ENCODE peak calls at places on chromosomes 1 and 21, in five cellular contexts. One of them, this sample, is unnamed.

GRCh38 chr1:232335261-232335660 is 294.7 kb downstream of the SIPA1L2 start:
- ATAC-seq in activated naive CD8-positive, alpha-beta T cell treated with anti-CD3 and anti-CD28 coated beads, Interleukin-2, amount 50 U/mL, for 24 hours: peak
- ATAC-seq in right lobe of liver: no peak
- ATAC-seq in pancreas: no peak
- ATAC-seq in upper lobe of right lung: no peak
- ATAC-seq in this sample: no peak

GRCh38 chr1:16139473-16139962 is 16.4 kb downstream of the EPHA2 start:
- ATAC-seq in activated naive CD8-positive, alpha-beta T cell treated with anti-CD3 and anti-CD28 coated beads, Interleukin-2, amount 50 U/mL, for 24 hours: peak
- ATAC-seq in pancreas: no peak
- ATAC-seq in right lobe of liver: no peak
- ATAC-seq in upper lobe of right lung: no peak
- ATAC-seq in this sample: no peak

GRCh38 chr1:158248122-158248521 is 6.1 kb upstream of the CD1A start:
- ATAC-seq in activated naive CD8-positive, alpha-beta T cell treated with anti-CD3 and anti-CD28 coated beads, Interleukin-2, amount 50 U/mL, for 24 hours: peak
- ATAC-seq in pancreas: peak
- ATAC-seq in upper lobe of right lung: peak
- ATAC-seq in right lobe of liver: peak
- ATAC-seq in this sample: peak

GRCh38 chr1:6065093-6065878 is 19.6 kb downstream of the KCNAB2 start:
- ATAC-seq in activated naive CD8-positive, alpha-beta T cell treated with anti-CD3 and anti-CD28 coated beads, Interleukin-2, amount 50 U/mL, for 24 hours: no peak
- ATAC-seq in pancreas: no peak
- ATAC-seq in right lobe of liver: no peak
- ATAC-seq in upper lobe of right lung: no peak
- ATAC-seq in this sample: no peak

GRCh38 chr1:15027515-15027948 is 126.0 kb upstream of the TMEM51 start:
- ATAC-seq in activated naive CD8-positive, alpha-beta T cell treated with anti-CD3 and anti-CD28 coated beads, Interleukin-2, amount 50 U/mL, for 24 hours: no peak
- ATAC-seq in right lobe of liver: peak
- ATAC-seq in pancreas: peak
- ATAC-seq in upper lobe of right lung: peak
- ATAC-seq in this sample: no peak

GRCh38 chr21:32570456-32570855 is 14.9 kb downstream of the TCP10L start:
- ATAC-seq in upper lobe of right lung: no peak
- ATAC-seq in activated naive CD8-positive, alpha-beta T cell treated with anti-CD3 and anti-CD28 coated beads, Interleukin-2, amount 50 U/mL, for 24 hours: no peak
- ATAC-seq in right lobe of liver: no peak
- ATAC-seq in pancreas: no peak
- ATAC-seq in this sample: no peak

GRCh38 chr1:160612613-160613218 is 33.4 kb upstream of the CD84 start:
- ATAC-seq in pancreas: no peak
- ATAC-seq in right lobe of liver: no peak
- ATAC-seq in upper lobe of right lung: no peak
- ATAC-seq in activated naive CD8-positive, alpha-beta T cell treated with anti-CD3 and anti-CD28 coated beads, Interleukin-2, amount 50 U/mL, for 24 hours: no peak
- ATAC-seq in this sample: no peak

GRCh38 chr1:167404161-167404888 is 114.0 kb downstream of the CD247 start:
- ATAC-seq in right lobe of liver: peak
- ATAC-seq in pancreas: no peak
- ATAC-seq in activated naive CD8-positive, alpha-beta T cell treated with anti-CD3 and anti-CD28 coated beads, Interleukin-2, amount 50 U/mL, for 24 hours: no peak
- ATAC-seq in upper lobe of right lung: no peak
- ATAC-seq in this sample: no peak

GRCh38 chr21:44778499-44778911 is 23.1 kb downstream of the UBE2G2 start:
- ATAC-seq in upper lobe of right lung: no peak
- ATAC-seq in activated naive CD8-positive, alpha-beta T cell treated with anti-CD3 and anti-CD28 coated beads, Interleukin-2, amount 50 U/mL, for 24 hours: no peak
- ATAC-seq in pancreas: peak
- ATAC-seq in right lobe of liver: peak
- ATAC-seq in this sample: no peak

GRCh38 chr1:109985251-109986053 is 887 bp downstream of the AHCYL1 start:
- ATAC-seq in right lobe of liver: peak
- ATAC-seq in pancreas: no peak
- ATAC-seq in activated naive CD8-positive, alpha-beta T cell treated with anti-CD3 and anti-CD28 coated beads, Interleukin-2, amount 50 U/mL, for 24 hours: peak
- ATAC-seq in upper lobe of right lung: no peak
- ATAC-seq in this sample: no peak

GRCh38 chr1:19390901-19391595 is 78.9 kb downstream of the SLC66A1 start:
- ATAC-seq in right lobe of liver: peak
- ATAC-seq in activated naive CD8-positive, alpha-beta T cell treated with anti-CD3 and anti-CD28 coated beads, Interleukin-2, amount 50 U/mL, for 24 hours: peak
- ATAC-seq in upper lobe of right lung: peak
- ATAC-seq in pancreas: peak
- ATAC-seq in this sample: peak

GRCh38 chr1:39940980-39941871 is 13.7 kb upstream of the MFSD2A start:
- ATAC-seq in right lobe of liver: no peak
- ATAC-seq in upper lobe of right lung: peak
- ATAC-seq in pancreas: no peak
- ATAC-seq in activated naive CD8-positive, alpha-beta T cell treated with anti-CD3 and anti-CD28 coated beads, Interleukin-2, amount 50 U/mL, for 24 hours: no peak
- ATAC-seq in this sample: no peak

GRCh38 chr1:157700711-157701110 is at the start of gene FCRL3:
- ATAC-seq in pancreas: no peak
- ATAC-seq in upper lobe of right lung: no peak
- ATAC-seq in right lobe of liver: no peak
- ATAC-seq in activated naive CD8-positive, alpha-beta T cell treated with anti-CD3 and anti-CD28 coated beads, Interleukin-2, amount 50 U/mL, for 24 hours: peak
- ATAC-seq in this sample: peak

GRCh38 chr1:61124691-61125090 is 42.3 kb downstream of the NFIA start:
- ATAC-seq in pancreas: peak
- ATAC-seq in right lobe of liver: no peak
- ATAC-seq in activated naive CD8-positive, alpha-beta T cell treated with anti-CD3 and anti-CD28 coated beads, Interleukin-2, amount 50 U/mL, for 24 hours: no peak
- ATAC-seq in upper lobe of right lung: no peak
- ATAC-seq in this sample: no peak

GRCh38 chr1:230517326-230517725 is 91.2 kb upstream of the PGBD5 start:
- ATAC-seq in right lobe of liver: no peak
- ATAC-seq in activated naive CD8-positive, alpha-beta T cell treated with anti-CD3 and anti-CD28 coated beads, Interleukin-2, amount 50 U/mL, for 24 hours: no peak
- ATAC-seq in upper lobe of right lung: no peak
- ATAC-seq in pancreas: no peak
- ATAC-seq in this sample: no peak

GRCh38 chr1:156055649-156056048 is 1.1 kb downstream of the LAMTOR2 start:
- ATAC-seq in activated naive CD8-positive, alpha-beta T cell treated with anti-CD3 and anti-CD28 coated beads, Interleukin-2, amount 50 U/mL, for 24 hours: no peak
- ATAC-seq in upper lobe of right lung: no peak
- ATAC-seq in pancreas: no peak
- ATAC-seq in right lobe of liver: no peak
- ATAC-seq in this sample: no peak

GRCh38 chr1:24481098-24481497 is 21.5 kb upstream of the RCAN3 start:
- ATAC-seq in right lobe of liver: peak
- ATAC-seq in upper lobe of right lung: peak
- ATAC-seq in activated naive CD8-positive, alpha-beta T cell treated with anti-CD3 and anti-CD28 coated beads, Interleukin-2, amount 50 U/mL, for 24 hours: peak
- ATAC-seq in pancreas: peak
- ATAC-seq in this sample: peak

GRCh38 chr1:24963099-24963872 is 33.2 kb upstream of the RUNX3 start:
- ATAC-seq in activated naive CD8-positive, alpha-beta T cell treated with anti-CD3 and anti-CD28 coated beads, Interleukin-2, amount 50 U/mL, for 24 hours: no peak
- ATAC-seq in upper lobe of right lung: no peak
- ATAC-seq in pancreas: no peak
- ATAC-seq in right lobe of liver: no peak
- ATAC-seq in this sample: peak

GRCh38 chr1:89607888-89608626 is 24.9 kb upstream of the LRRC8C start:
- ATAC-seq in right lobe of liver: peak
- ATAC-seq in upper lobe of right lung: peak
- ATAC-seq in activated naive CD8-positive, alpha-beta T cell treated with anti-CD3 and anti-CD28 coated beads, Interleukin-2, amount 50 U/mL, for 24 hours: peak
- ATAC-seq in pancreas: no peak
- ATAC-seq in this sample: no peak

GRCh38 chr21:34008618-34009017 is 64.8 kb upstream of the MRPS6 start:
- ATAC-seq in pancreas: no peak
- ATAC-seq in upper lobe of right lung: no peak
- ATAC-seq in right lobe of liver: no peak
- ATAC-seq in activated naive CD8-positive, alpha-beta T cell treated with anti-CD3 and anti-CD28 coated beads, Interleukin-2, amount 50 U/mL, for 24 hours: peak
- ATAC-seq in this sample: no peak

GRCh38 chr1:19273106-19273843 is 15.3 kb downstream of the AKR7A3 start:
- ATAC-seq in right lobe of liver: peak
- ATAC-seq in activated naive CD8-positive, alpha-beta T cell treated with anti-CD3 and anti-CD28 coated beads, Interleukin-2, amount 50 U/mL, for 24 hours: no peak
- ATAC-seq in upper lobe of right lung: no peak
- ATAC-seq in pancreas: peak
- ATAC-seq in this sample: no peak

GRCh38 chr1:43936470-43937151 is 3.0 kb downstream of the ARTN start:
- ATAC-seq in pancreas: peak
- ATAC-seq in upper lobe of right lung: peak
- ATAC-seq in activated naive CD8-positive, alpha-beta T cell treated with anti-CD3 and anti-CD28 coated beads, Interleukin-2, amount 50 U/mL, for 24 hours: peak
- ATAC-seq in right lobe of liver: peak
- ATAC-seq in this sample: peak

GRCh38 chr1:244065960-244066388 is 14.9 kb downstream of the ZBTB18 start:
- ATAC-seq in upper lobe of right lung: no peak
- ATAC-seq in right lobe of liver: no peak
- ATAC-seq in pancreas: peak
- ATAC-seq in activated naive CD8-positive, alpha-beta T cell treated with anti-CD3 and anti-CD28 coated beads, Interleukin-2, amount 50 U/mL, for 24 hours: no peak
- ATAC-seq in this sample: no peak

GRCh38 chr1:247500725-247501348 is 35.4 kb downstream of the OR2C3 start:
- ATAC-seq in upper lobe of right lung: peak
- ATAC-seq in activated naive CD8-positive, alpha-beta T cell treated with anti-CD3 and anti-CD28 coated beads, Interleukin-2, amount 50 U/mL, for 24 hours: no peak
- ATAC-seq in right lobe of liver: no peak
- ATAC-seq in pancreas: no peak
- ATAC-seq in this sample: no peak

GRCh38 chr1:247906504-247907047 is 11.2 kb downstream of the OR2W3 start:
- ATAC-seq in activated naive CD8-positive, alpha-beta T cell treated with anti-CD3 and anti-CD28 coated beads, Interleukin-2, amount 50 U/mL, for 24 hours: peak
- ATAC-seq in upper lobe of right lung: peak
- ATAC-seq in pancreas: peak
- ATAC-seq in right lobe of liver: peak
- ATAC-seq in this sample: no peak

GRCh38 chr1:162987866-162988265 is 81.3 kb upstream of the RGS4 start:
- ATAC-seq in upper lobe of right lung: no peak
- ATAC-seq in right lobe of liver: no peak
- ATAC-seq in pancreas: no peak
- ATAC-seq in activated naive CD8-positive, alpha-beta T cell treated with anti-CD3 and anti-CD28 coated beads, Interleukin-2, amount 50 U/mL, for 24 hours: no peak
- ATAC-seq in this sample: no peak

GRCh38 chr21:35925497-35925896 is 134.8 kb downstream of the SETD4 start:
- ATAC-seq in right lobe of liver: no peak
- ATAC-seq in upper lobe of right lung: peak
- ATAC-seq in activated naive CD8-positive, alpha-beta T cell treated with anti-CD3 and anti-CD28 coated beads, Interleukin-2, amount 50 U/mL, for 24 hours: peak
- ATAC-seq in pancreas: peak
- ATAC-seq in this sample: no peak

GRCh38 chr1:87084247-87084836 is 169.9 kb downstream of the HS2ST1 start:
- ATAC-seq in pancreas: peak
- ATAC-seq in right lobe of liver: peak
- ATAC-seq in upper lobe of right lung: no peak
- ATAC-seq in activated naive CD8-positive, alpha-beta T cell treated with anti-CD3 and anti-CD28 coated beads, Interleukin-2, amount 50 U/mL, for 24 hours: no peak
- ATAC-seq in this sample: no peak

GRCh38 chr1:46961066-46961758 is 19.9 kb upstream of the CYP4A11 start:
- ATAC-seq in pancreas: no peak
- ATAC-seq in upper lobe of right lung: peak
- ATAC-seq in activated naive CD8-positive, alpha-beta T cell treated with anti-CD3 and anti-CD28 coated beads, Interleukin-2, amount 50 U/mL, for 24 hours: peak
- ATAC-seq in right lobe of liver: peak
- ATAC-seq in this sample: peak